ENCODE peak calls at places on chromosome 1, in nine cellular contexts. G is endodermal cell; M is A673; F is NCI-H1436; Z is Calu3; Y is left cardiac atrium; K is activated naive CD4-positive, alpha-beta T cell treated with anti-CD3 and anti-CD28 coated beads, Interleukin-2, amount 10 ng/mL, durations not matched to agents 7 days and 5 days; A is NCI-H1105 treated with DMSO at 0.1 percent for 48 hours; I is T follicular helper cell. C is an unnamed sample.

GRCh38 chr1:206860165-206860564 is 5.3 kb upstream of the IL20 start:
- DNase-seq in G (no peak), M (no peak), F (no peak), Z (no peak), Y (no peak), K (no peak), A (no peak), I (no peak), C (no peak)

GRCh38 chr1:9235123-9235513 is 544 bp downstream of the H6PD start:
- DNase-seq in G (no peak), M (peak; percentile 70), F (peak; percentile 47), Z (no peak), Y (peak; percentile 69), K (no peak), A (peak; percentile 25), I (no peak), C (peak; percentile 54)

GRCh38 chr1:179814513-179814838 is 63.1 kb downstream of the TOR1AIP2 start:
- DNase-seq in G (no peak), M (no peak), F (no peak), Z (no peak), Y (peak; percentile 80), K (no peak), A (peak; percentile 94), I (no peak), C (peak; percentile 69)

GRCh38 chr1:242736569-242736968 is 212.1 kb upstream of the PLD5 start:
- DNase-seq in G (no peak), M (no peak), F (no peak), Z (no peak), Y (no peak), K (no peak), A (no peak), I (no peak), C (no peak)

GRCh38 chr1:186155594-186155993 is 219.5 kb downstream of the TPR start:
- DNase-seq in G (no peak), M (peak; percentile 78), F (no peak), Z (peak; percentile 43), Y (no peak), K (no peak), A (peak; percentile 58), I (no peak), C (peak; percentile 4)

GRCh38 chr1:235075121-235075954 is 53.3 kb downstream of the TOMM20 start:
- DNase-seq in G (no peak), M (no peak), F (no peak), Z (peak; percentile 73), Y (peak; percentile 85), K (peak; percentile 42), A (no peak), I (no peak), C (no peak)

GRCh38 chr1:150546294-150546937 is 2.8 kb upstream of the ADAMTSL4 start:
- DNase-seq in G (no peak), M (no peak), F (no peak), Z (no peak), Y (no peak), K (no peak), A (no peak), I (no peak), C (no peak)

GRCh38 chr1:43875327-43875726 is 58.3 kb upstream of the ARTN start:
- DNase-seq in G (no peak), M (no peak), F (no peak), Z (no peak), Y (no peak), K (no peak), A (no peak), I (no peak), C (no peak)

GRCh38 chr1:204731997-204732396 is 46.5 kb upstream of the LRRN2 start:
- DNase-seq in G (no peak), M (no peak), F (no peak), Z (no peak), Y (no peak), K (no peak), A (no peak), I (no peak), C (no peak)

GRCh38 chr1:218823291-218823900 is 350.3 kb upstream of the LYPLAL1 start:
- DNase-seq in G (no peak), M (no peak), F (no peak), Z (peak; percentile 19), Y (no peak), K (no peak), A (no peak), I (no peak), C (no peak)

GRCh38 chr1:189774721-189775287 is 702.9 kb downstream of the BRINP3 start:
- DNase-seq in G (no peak), M (no peak), F (no peak), Z (no peak), Y (no peak), K (no peak), A (no peak), I (no peak), C (no peak)

GRCh38 chr1:228349701-228350171 is 56.9 kb downstream of the TRIM11 start:
- DNase-seq in G (peak; percentile 33), M (no peak), F (no peak), Z (no peak), Y (peak; percentile 15), K (no peak), A (no peak), I (no peak), C (no peak)

GRCh38 chr1:87140831-87141540 is 187.7 kb upstream of the LMO4 start:
- DNase-seq in G (no peak), M (no peak), F (no peak), Z (peak; percentile 64), Y (no peak), K (no peak), A (no peak), I (no peak), C (no peak)

GRCh38 chr1:116153692-116154031 is 42.5 kb downstream of the MAB21L3 start:
- DNase-seq in G (no peak), M (no peak), F (no peak), Z (no peak), Y (no peak), K (no peak), A (no peak), I (no peak), C (no peak)

GRCh38 chr1:41740630-41741239 is 178.0 kb downstream of the HIVEP3 start:
- DNase-seq in G (no peak), M (no peak), F (no peak), Z (no peak), Y (no peak), K (peak; percentile 46), A (no peak), I (no peak), C (no peak)

GRCh38 chr1:230083746-230084407 is 16.8 kb downstream of the GALNT2 start:
- DNase-seq in G (peak; percentile 51), M (no peak), F (no peak), Z (no peak), Y (no peak), K (no peak), A (no peak), I (no peak), C (no peak)